ENCODE peak calls at places on chromosomes 1 and 21, in four cellular contexts. M is K562, N is GM12878, A is HepG2. V is an unnamed sample.

GRCh38 chr1:154863702-154864174 is 6.3 kb downstream of the KCNN3 start:
- DNase-seq in M (peak; percentile 81), N (peak; percentile 85), A (peak; percentile 34), V (peak; percentile 72)

GRCh38 chr1:24705260-24706073 is 39.8 kb upstream of the CLIC4 start:
- DNase-seq in M (peak; percentile 95), N (peak; percentile 82), A (peak; percentile 98), V (peak; percentile 91)

GRCh38 chr1:153699116-153699515 is 20.6 kb downstream of the NPR1 start:
- DNase-seq in M (no peak), N (no peak), A (no peak), V (peak; percentile 59)

GRCh38 chr1:30829889-30830288 is 72.3 kb upstream of the LAPTM5 start:
- DNase-seq in M (no peak), N (no peak), A (no peak), V (no peak)

GRCh38 chr1:178973671-178974091 is 52.0 kb upstream of the FAM20B start:
- DNase-seq in M (no peak), N (peak; percentile 19), A (no peak), V (no peak)

GRCh38 chr21:36640260-36641244 is 58.4 kb upstream of the SIM2 start:
- DNase-seq in M (no peak), N (no peak), A (no peak), V (no peak)

GRCh38 chr1:243390315-243390875 is 134.6 kb downstream of the SDCCAG8 start:
- DNase-seq in M (no peak), N (no peak), A (no peak), V (no peak)

GRCh38 chr1:85449356-85449755 is 15.6 kb downstream of the DDAH1 start:
- DNase-seq in M (no peak), N (no peak), A (no peak), V (no peak)

GRCh38 chr1:202133989-202134388 is 10.5 kb downstream of the ARL8A start:
- DNase-seq in M (no peak), N (no peak), A (no peak), V (no peak)

GRCh38 chr1:209512821-209513220 is 70.7 kb upstream of the CAMK1G start:
- DNase-seq in M (no peak), N (no peak), A (no peak), V (no peak)

GRCh38 chr21:28959367-28960099 is 33.1 kb downstream of the LTN1 start:
- DNase-seq in M (peak; percentile 6), N (no peak), A (peak; percentile 2), V (peak; percentile 8)

GRCh38 chr1:168386492-168386891 is 105.8 kb downstream of the TBX19 start:
- DNase-seq in M (no peak), N (no peak), A (no peak), V (no peak)

GRCh38 chr1:62335656-62336055 is 16.4 kb upstream of the KANK4 start:
- DNase-seq in M (no peak), N (no peak), A (no peak), V (no peak)

GRCh38 chr1:62337535-62337784 is 18.2 kb upstream of the KANK4 start:
- DNase-seq in M (no peak), N (no peak), A (no peak), V (no peak)

GRCh38 chr1:62336638-62337534 is 17.7 kb upstream of the KANK4 start:
- DNase-seq in M (no peak), N (no peak), A (no peak), V (no peak)

GRCh38 chr1:62333431-62333830 is 14.2 kb upstream of the KANK4 start:
- DNase-seq in M (no peak), N (no peak), A (no peak), V (no peak)

DNA sequence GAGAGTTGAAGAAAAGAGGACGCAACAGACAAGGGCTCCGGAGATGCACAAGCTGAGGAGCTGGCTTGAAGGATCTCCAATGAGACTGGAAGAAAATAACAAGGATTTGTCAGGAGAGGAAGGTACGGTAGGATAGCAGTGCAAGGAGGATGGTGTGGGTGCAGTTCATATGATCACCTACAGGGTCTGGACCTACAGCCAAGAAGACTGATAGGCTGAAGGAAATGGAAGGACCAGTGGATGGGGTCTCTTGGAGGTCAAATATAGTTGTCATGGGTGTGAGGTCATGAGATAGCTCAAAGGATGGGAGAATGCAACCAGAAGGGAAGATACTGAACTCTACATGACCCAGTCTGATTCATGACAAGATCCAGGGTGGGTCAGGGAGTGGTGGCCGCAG is 15.2 kb upstream of the KANK4 start:
- DNase-seq in M (peak; percentile 5), N (no peak), A (no peak), V (peak; percentile 34)
- TF ChIP-seq CTCF in M (peak; percentile 21), N (no peak), A (no peak), V (no peak)

GRCh38 chr1:65431111-65431705 is 10.7 kb downstream of the LEPR start:
- DNase-seq in M (peak; percentile 65), N (no peak), A (peak; percentile 43), V (no peak)
- TF ChIP-seq JUNB in M (no peak), N (no peak), A (no peak), V (no peak)

GRCh38 chr1:65243492-65243891 is 65.9 kb upstream of the DNAJC6 start:
- DNase-seq in M (no peak), N (no peak), A (no peak), V (no peak)

GRCh38 chr1:65232402-65233122 is 76.8 kb upstream of the DNAJC6 start:
- DNase-seq in M (peak; percentile 74), N (no peak), A (no peak), V (no peak)

GRCh38 chr1:65235867-65236805 is 73.2 kb upstream of the DNAJC6 start:
- DNase-seq in M (peak; percentile 81), N (no peak), A (peak; percentile 46), V (no peak)

GRCh38 chr1:65233757-65234156 is 75.6 kb upstream of the DNAJC6 start:
- DNase-seq in M (peak; percentile 44), N (no peak), A (no peak), V (no peak)

DNA sequence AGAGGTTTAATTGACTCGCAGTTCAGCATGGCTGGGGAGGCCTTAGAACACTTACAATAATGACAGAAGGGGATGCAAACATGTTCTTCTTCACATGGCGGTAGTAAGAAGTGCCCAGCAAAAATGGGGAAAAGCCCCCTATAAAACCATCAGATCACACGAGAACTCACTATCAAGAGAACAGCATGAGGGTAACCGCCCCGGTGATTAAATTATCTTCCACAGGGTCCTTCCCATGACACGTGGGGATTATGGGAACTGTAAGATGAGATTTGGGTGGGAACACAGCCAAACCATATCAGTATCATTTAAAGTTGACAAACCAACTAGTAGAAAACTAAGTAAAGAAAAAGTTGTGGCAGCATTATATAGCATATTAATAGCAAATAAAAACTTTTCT is 71.3 kb upstream of the DNAJC6 start:
- DNase-seq in M (peak; percentile 54), N (no peak), A (no peak), V (no peak)
- TF ChIP-seq KDM1A in M (no peak), N (no peak), A (no peak), V (no peak)

DNA sequence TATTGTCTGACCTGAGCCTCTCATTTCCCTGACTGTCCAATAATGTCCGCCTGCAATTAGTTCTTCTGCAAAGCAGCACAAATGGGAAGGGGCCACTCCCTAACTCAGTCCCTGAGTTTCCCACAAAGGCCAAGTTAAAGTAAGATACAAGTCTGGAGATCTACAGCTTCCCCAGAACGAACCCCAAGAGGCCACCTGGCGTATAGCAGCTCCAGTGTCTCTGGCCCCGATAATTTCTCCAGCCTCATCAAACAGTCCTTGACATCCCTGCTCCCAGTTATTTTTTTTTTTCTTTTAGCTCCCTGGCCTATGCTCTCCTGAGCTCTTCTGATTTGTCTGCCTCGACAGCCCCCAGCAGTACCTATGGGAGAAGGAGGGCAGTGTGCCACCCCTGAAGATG is 8.1 kb upstream of the ACKR1 start:
- DNase-seq in M (peak; percentile 23), N (no peak), A (no peak), V (no peak)
- TF ChIP-seq CTCF in M (peak; percentile 37), N (no peak), A (no peak), V (no peak)

DNA sequence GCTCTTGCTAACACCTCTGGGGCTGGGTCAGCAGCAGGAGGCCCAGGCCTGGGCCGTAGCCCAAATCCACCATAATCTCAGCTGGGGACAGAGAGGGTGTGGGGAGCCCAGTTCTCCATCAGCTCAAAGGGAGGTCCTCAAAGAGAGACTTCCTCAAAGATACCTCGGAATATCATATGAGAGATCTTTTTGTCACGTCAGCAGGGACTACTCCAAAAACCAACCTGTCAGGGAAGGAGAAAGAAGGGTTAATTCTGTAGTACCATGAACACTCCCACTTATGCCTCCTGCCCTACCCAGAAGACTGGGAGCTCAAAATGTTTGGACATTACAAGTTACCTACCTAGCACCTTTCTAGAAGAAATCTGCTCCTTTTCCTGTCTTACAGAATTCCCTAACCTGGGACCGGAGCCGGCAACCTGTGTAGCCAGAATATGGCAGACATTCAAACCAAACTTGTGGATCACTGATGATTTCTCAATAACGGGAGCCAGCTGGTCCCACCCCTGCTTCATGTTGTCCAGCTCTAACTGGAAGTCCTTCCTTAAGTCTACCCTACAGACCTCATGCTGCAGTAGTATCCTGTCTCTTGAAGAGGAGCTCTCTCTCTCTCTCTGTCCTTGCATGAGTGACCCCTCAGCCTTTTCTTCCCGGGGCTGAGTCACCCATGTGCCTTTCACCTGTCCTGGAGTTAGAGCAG is 4.8 kb downstream of the RSPO1 start:
- DNase-seq in M (no peak), N (no peak), A (no peak), V (no peak)
- TF ChIP-seq JUNB in M (no peak), N (no peak), A (no peak), V (no peak)

DNA sequence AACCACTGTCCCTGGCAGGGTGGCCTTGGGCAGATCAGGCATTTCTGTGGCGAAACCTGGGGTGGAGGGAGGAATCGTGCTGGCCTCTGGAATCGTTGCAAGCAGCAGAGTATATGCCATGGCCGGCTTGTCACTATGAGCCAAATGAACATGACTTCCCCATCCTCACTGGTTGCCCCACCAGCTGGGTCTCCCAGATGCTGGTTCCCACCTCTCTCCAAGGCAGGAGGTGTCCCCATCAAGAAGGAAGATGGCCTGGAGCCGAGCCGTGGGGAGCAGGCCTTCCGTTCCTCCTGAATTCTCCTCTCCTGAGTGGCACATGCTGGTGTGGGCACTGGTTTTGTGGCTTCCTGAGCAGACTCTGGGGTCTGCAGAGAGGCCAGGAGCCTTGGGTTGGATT is 60.2 kb upstream of the ACTRT2 start:
- DNase-seq in M (no peak), N (no peak), A (no peak), V (no peak)
- TF ChIP-seq KDM1A in M (no peak), N (no peak), A (no peak), V (no peak)

V was measured in A549.